ENCODE peak calls at places on chromosome 4, in eight cellular contexts. S is hepatocyte; U is Right ventricle myocardium superior; K is astrocyte of the spinal cord; D is NCI-H510A treated with DMSO at 0.1 percent for 48 hours; G is nucleus accumbens; B is CD4-positive, alpha-beta memory T cell; N is lower leg skin. P is an unnamed sample.

GRCh38 chr4:2591189-2591588 is 54.7 kb downstream of the FAM193A start:
- DNase-seq in S (no peak), U (no peak), K (no peak), D (no peak), G (no peak), B (no peak), N (no peak), P (peak)

GRCh38 chr4:106565727-106566126 is 197.1 kb upstream of the GIMD1 start:
- DNase-seq in S (no peak), U (no peak), K (no peak), D (no peak), G (no peak), B (no peak), N (peak), P (no peak)

GRCh38 chr4:139167774-139168444 is 9.1 kb downstream of the ELF2 start:
- DNase-seq in S (peak), U (no peak), K (peak), D (peak), G (no peak), B (no peak), N (no peak), P (no peak)

GRCh38 chr4:167541286-167541685 is 307.0 kb upstream of the SPOCK3 start:
- DNase-seq in S (no peak), U (no peak), K (no peak), D (no peak), G (no peak), B (no peak), N (no peak), P (no peak)

GRCh38 chr4:17173300-17173699 is 274.9 kb upstream of the LDB2 start:
- DNase-seq in S (no peak), U (no peak), K (no peak), D (no peak), G (no peak), B (no peak), N (no peak), P (no peak)

GRCh38 chr4:82798168-82799005 is at the start of gene SCD5:
- DNase-seq in S (peak), U (peak), K (peak), D (peak), G (peak), B (peak), N (peak), P (peak)

GRCh38 chr4:156377036-156377700 is 423.5 kb upstream of the CTSO start:
- DNase-seq in S (no peak), U (no peak), K (peak), D (no peak), G (no peak), B (no peak), N (no peak), P (no peak)

GRCh38 chr4:3217771-3218170 is 31.2 kb upstream of the MSANTD1 start:
- DNase-seq in S (no peak), U (no peak), K (no peak), D (no peak), G (no peak), B (no peak), N (no peak), P (no peak)

GRCh38 chr4:88219099-88219498 is 60.7 kb upstream of the ABCG2 start:
- DNase-seq in S (peak), U (no peak), K (peak), D (peak), G (no peak), B (peak), N (no peak), P (no peak)

GRCh38 chr4:151854731-151855130 is 93.9 kb upstream of the GATB start:
- DNase-seq in S (no peak), U (no peak), K (peak), D (no peak), G (no peak), B (no peak), N (no peak), P (no peak)

GRCh38 chr4:156672492-156672891 is 299.1 kb downstream of the PDGFC start:
- DNase-seq in S (no peak), U (no peak), K (peak), D (no peak), G (no peak), B (no peak), N (no peak), P (no peak)

GRCh38 chr4:40311811-40312346 is 23.3 kb upstream of the CHRNA9 start:
- DNase-seq in S (peak), U (no peak), K (no peak), D (no peak), G (no peak), B (peak), N (no peak), P (peak)

GRCh38 chr4:139266583-139267257 is 13.3 kb downstream of the MGARP start:
- DNase-seq in S (peak), U (peak), K (peak), D (peak), G (peak), B (peak), N (peak), P (peak)

GRCh38 chr4:2462218-2462991 is 6.5 kb upstream of the RNF4 start:
- DNase-seq in S (peak), U (peak), K (peak), D (peak), G (peak), B (peak), N (no peak), P (peak)

GRCh38 chr4:98516042-98516440 is 142.4 kb downstream of the TSPAN5 start:
- DNase-seq in S (peak), U (no peak), K (peak), D (no peak), G (no peak), B (no peak), N (no peak), P (no peak)